ENCODE peak calls at places on chromosome 1, in seven cellular contexts. One of them, this sample, is unnamed.

GRCh38 chr1:168287237-168287664 is 6.6 kb downstream of the TBX19 start:
- DNase-seq in amygdala: no peak
- DNase-seq in NCI-H510A: no peak
- DNase-seq in BJ: no peak
- DNase-seq in mesendoderm: no peak
- DNase-seq in activated effector memory CD4-positive, alpha-beta T cell treated with anti-CD3 and anti-CD28 coated beads, Interleukin-2, amount 50 U/mL, for 16 hours: no peak
- DNase-seq in CD8-positive, alpha-beta memory T cell: no peak
- DNase-seq in this sample: peak; percentile 38

GRCh38 chr1:168470821-168471473 is 72.8 kb downstream of the XCL2 start:
- DNase-seq in amygdala: no peak
- DNase-seq in mesendoderm: peak; percentile 69
- DNase-seq in activated effector memory CD4-positive, alpha-beta T cell treated with anti-CD3 and anti-CD28 coated beads, Interleukin-2, amount 50 U/mL, for 16 hours: no peak
- DNase-seq in NCI-H510A: no peak
- DNase-seq in BJ: peak; percentile 86
- DNase-seq in CD8-positive, alpha-beta memory T cell: no peak
- DNase-seq in this sample: no peak

GRCh38 chr1:51073456-51073855 is 28.6 kb upstream of the C1orf185 start:
- DNase-seq in BJ: no peak
- DNase-seq in NCI-H510A: no peak
- DNase-seq in mesendoderm: no peak
- DNase-seq in amygdala: no peak
- DNase-seq in CD8-positive, alpha-beta memory T cell: no peak
- DNase-seq in activated effector memory CD4-positive, alpha-beta T cell treated with anti-CD3 and anti-CD28 coated beads, Interleukin-2, amount 50 U/mL, for 16 hours: no peak
- DNase-seq in this sample: no peak

GRCh38 chr1:8517579-8518489 is 199.9 kb downstream of the SLC45A1 start:
- DNase-seq in BJ: no peak
- DNase-seq in CD8-positive, alpha-beta memory T cell: no peak
- DNase-seq in amygdala: no peak
- DNase-seq in NCI-H510A: no peak
- DNase-seq in mesendoderm: peak; percentile 21
- DNase-seq in activated effector memory CD4-positive, alpha-beta T cell treated with anti-CD3 and anti-CD28 coated beads, Interleukin-2, amount 50 U/mL, for 16 hours: no peak
- DNase-seq in this sample: no peak

GRCh38 chr1:24390924-24391782 is 22.4 kb downstream of the STPG1 start:
- DNase-seq in BJ: no peak
- DNase-seq in NCI-H510A: peak; percentile 41
- DNase-seq in mesendoderm: peak; percentile 79
- DNase-seq in activated effector memory CD4-positive, alpha-beta T cell treated with anti-CD3 and anti-CD28 coated beads, Interleukin-2, amount 50 U/mL, for 16 hours: peak; percentile 87
- DNase-seq in amygdala: peak; percentile 37
- DNase-seq in CD8-positive, alpha-beta memory T cell: peak; percentile 82
- DNase-seq in this sample: peak; percentile 40

GRCh38 chr1:19337289-19337688 is 25.2 kb downstream of the SLC66A1 start:
- DNase-seq in CD8-positive, alpha-beta memory T cell: no peak
- DNase-seq in amygdala: no peak
- DNase-seq in BJ: no peak
- DNase-seq in activated effector memory CD4-positive, alpha-beta T cell treated with anti-CD3 and anti-CD28 coated beads, Interleukin-2, amount 50 U/mL, for 16 hours: no peak
- DNase-seq in NCI-H510A: no peak
- DNase-seq in mesendoderm: no peak
- DNase-seq in this sample: no peak

GRCh38 chr1:161727343-161727924 is 6.1 kb downstream of the FCRLB start:
- DNase-seq in activated effector memory CD4-positive, alpha-beta T cell treated with anti-CD3 and anti-CD28 coated beads, Interleukin-2, amount 50 U/mL, for 16 hours: peak; percentile 63
- DNase-seq in BJ: peak; percentile 74
- DNase-seq in amygdala: no peak
- DNase-seq in NCI-H510A: no peak
- DNase-seq in mesendoderm: no peak
- DNase-seq in CD8-positive, alpha-beta memory T cell: peak; percentile 71
- DNase-seq in this sample: no peak

GRCh38 chr1:150272379-150272840 is at the start of gene C1orf54:
- DNase-seq in activated effector memory CD4-positive, alpha-beta T cell treated with anti-CD3 and anti-CD28 coated beads, Interleukin-2, amount 50 U/mL, for 16 hours: no peak
- DNase-seq in mesendoderm: peak; percentile 84
- DNase-seq in CD8-positive, alpha-beta memory T cell: no peak
- DNase-seq in amygdala: peak; percentile 29
- DNase-seq in NCI-H510A: no peak
- DNase-seq in BJ: no peak
- DNase-seq in this sample: no peak

GRCh38 chr1:220342853-220343252 is 70.6 kb upstream of the RAB3GAP2 start:
- DNase-seq in BJ: no peak
- DNase-seq in NCI-H510A: no peak
- DNase-seq in CD8-positive, alpha-beta memory T cell: no peak
- DNase-seq in activated effector memory CD4-positive, alpha-beta T cell treated with anti-CD3 and anti-CD28 coated beads, Interleukin-2, amount 50 U/mL, for 16 hours: no peak
- DNase-seq in mesendoderm: no peak
- DNase-seq in amygdala: no peak
- DNase-seq in this sample: no peak

GRCh38 chr1:33286451-33287185 is 30.3 kb downstream of the ZNF362 start:
- DNase-seq in amygdala: no peak
- DNase-seq in BJ: no peak
- DNase-seq in NCI-H510A: no peak
- DNase-seq in activated effector memory CD4-positive, alpha-beta T cell treated with anti-CD3 and anti-CD28 coated beads, Interleukin-2, amount 50 U/mL, for 16 hours: peak; percentile 17
- DNase-seq in CD8-positive, alpha-beta memory T cell: no peak
- DNase-seq in mesendoderm: no peak
- DNase-seq in this sample: no peak

GRCh38 chr1:184954232-184954995 is 19.9 kb downstream of the NIBAN1 start:
- DNase-seq in mesendoderm: peak; percentile 71
- DNase-seq in activated effector memory CD4-positive, alpha-beta T cell treated with anti-CD3 and anti-CD28 coated beads, Interleukin-2, amount 50 U/mL, for 16 hours: no peak
- DNase-seq in amygdala: no peak
- DNase-seq in BJ: no peak
- DNase-seq in CD8-positive, alpha-beta memory T cell: no peak
- DNase-seq in NCI-H510A: no peak
- DNase-seq in this sample: no peak

GRCh38 chr1:226602186-226603029 is 53.8 kb downstream of the STUM start:
- DNase-seq in BJ: peak; percentile 91
- DNase-seq in mesendoderm: no peak
- DNase-seq in CD8-positive, alpha-beta memory T cell: no peak
- DNase-seq in NCI-H510A: no peak
- DNase-seq in activated effector memory CD4-positive, alpha-beta T cell treated with anti-CD3 and anti-CD28 coated beads, Interleukin-2, amount 50 U/mL, for 16 hours: peak; percentile 30
- DNase-seq in amygdala: no peak
- DNase-seq in this sample: no peak

GRCh38 chr1:243483084-243483845 is 227.4 kb downstream of the SDCCAG8 start:
- DNase-seq in amygdala: no peak
- DNase-seq in mesendoderm: peak; percentile 66
- DNase-seq in CD8-positive, alpha-beta memory T cell: no peak
- DNase-seq in NCI-H510A: no peak
- DNase-seq in BJ: no peak
- DNase-seq in activated effector memory CD4-positive, alpha-beta T cell treated with anti-CD3 and anti-CD28 coated beads, Interleukin-2, amount 50 U/mL, for 16 hours: no peak
- DNase-seq in this sample: no peak

GRCh38 chr1:58447047-58447446 is 99.5 kb downstream of the OMA1 start:
- DNase-seq in NCI-H510A: no peak
- DNase-seq in BJ: no peak
- DNase-seq in CD8-positive, alpha-beta memory T cell: no peak
- DNase-seq in activated effector memory CD4-positive, alpha-beta T cell treated with anti-CD3 and anti-CD28 coated beads, Interleukin-2, amount 50 U/mL, for 16 hours: no peak
- DNase-seq in amygdala: no peak
- DNase-seq in mesendoderm: no peak
- DNase-seq in this sample: no peak

GRCh38 chr1:185969524-185969991 is 235.4 kb downstream of the HMCN1 start:
- DNase-seq in amygdala: no peak
- DNase-seq in activated effector memory CD4-positive, alpha-beta T cell treated with anti-CD3 and anti-CD28 coated beads, Interleukin-2, amount 50 U/mL, for 16 hours: no peak
- DNase-seq in mesendoderm: no peak
- DNase-seq in BJ: peak; percentile 50
- DNase-seq in CD8-positive, alpha-beta memory T cell: no peak
- DNase-seq in NCI-H510A: no peak
- DNase-seq in this sample: no peak

GRCh38 chr1:14949836-14950674 is 203.5 kb upstream of the TMEM51 start:
- DNase-seq in NCI-H510A: no peak
- DNase-seq in mesendoderm: peak; percentile 69
- DNase-seq in BJ: no peak
- DNase-seq in activated effector memory CD4-positive, alpha-beta T cell treated with anti-CD3 and anti-CD28 coated beads, Interleukin-2, amount 50 U/mL, for 16 hours: no peak
- DNase-seq in CD8-positive, alpha-beta memory T cell: no peak
- DNase-seq in amygdala: no peak
- DNase-seq in this sample: no peak

GRCh38 chr1:27332536-27333281 is 9.1 kb upstream of the SYTL1 start:
- DNase-seq in mesendoderm: peak; percentile 67
- DNase-seq in BJ: no peak
- DNase-seq in NCI-H510A: no peak
- DNase-seq in amygdala: no peak
- DNase-seq in CD8-positive, alpha-beta memory T cell: peak; percentile 73
- DNase-seq in activated effector memory CD4-positive, alpha-beta T cell treated with anti-CD3 and anti-CD28 coated beads, Interleukin-2, amount 50 U/mL, for 16 hours: peak; percentile 85
- DNase-seq in this sample: no peak

GRCh38 chr1:234047113-234047512 is 142.6 kb downstream of the SLC35F3 start:
- DNase-seq in amygdala: no peak
- DNase-seq in mesendoderm: no peak
- DNase-seq in BJ: no peak
- DNase-seq in NCI-H510A: no peak
- DNase-seq in activated effector memory CD4-positive, alpha-beta T cell treated with anti-CD3 and anti-CD28 coated beads, Interleukin-2, amount 50 U/mL, for 16 hours: no peak
- DNase-seq in CD8-positive, alpha-beta memory T cell: no peak
- DNase-seq in this sample: peak; percentile 73

GRCh38 chr1:181179980-181180964 is 91.8 kb downstream of the IER5 start:
- DNase-seq in amygdala: peak; percentile 34
- DNase-seq in CD8-positive, alpha-beta memory T cell: no peak
- DNase-seq in NCI-H510A: peak; percentile 54
- DNase-seq in BJ: peak; percentile 29
- DNase-seq in mesendoderm: peak; percentile 90
- DNase-seq in activated effector memory CD4-positive, alpha-beta T cell treated with anti-CD3 and anti-CD28 coated beads, Interleukin-2, amount 50 U/mL, for 16 hours: peak; percentile 71
- DNase-seq in this sample: peak; percentile 73

GRCh38 chr1:24526940-24527542 is 24.4 kb downstream of the RCAN3 start:
- DNase-seq in BJ: no peak
- DNase-seq in amygdala: no peak
- DNase-seq in activated effector memory CD4-positive, alpha-beta T cell treated with anti-CD3 and anti-CD28 coated beads, Interleukin-2, amount 50 U/mL, for 16 hours: peak; percentile 78
- DNase-seq in NCI-H510A: no peak
- DNase-seq in CD8-positive, alpha-beta memory T cell: peak; percentile 54
- DNase-seq in mesendoderm: no peak
- DNase-seq in this sample: no peak

GRCh38 chr1:209434066-209434465 is 149.4 kb upstream of the CAMK1G start:
- DNase-seq in BJ: no peak
- DNase-seq in amygdala: no peak
- DNase-seq in activated effector memory CD4-positive, alpha-beta T cell treated with anti-CD3 and anti-CD28 coated beads, Interleukin-2, amount 50 U/mL, for 16 hours: no peak
- DNase-seq in mesendoderm: peak; percentile 37
- DNase-seq in NCI-H510A: no peak
- DNase-seq in CD8-positive, alpha-beta memory T cell: no peak
- DNase-seq in this sample: no peak